ENCODE peak calls at places on chromosomes 5 and 9, in six cellular contexts. P, H, R, U, O and M are unnamed samples.

GRCh38 chr5:89566340-89566739 is 683.4 kb upstream of the MEF2C start:
- DNase-seq in U (no peak), P (no peak), H (no peak), O (no peak), R (no peak), M (no peak)

GRCh38 chr9:113913426-113914195 is 37.5 kb downstream of the ZNF618 start:
- DNase-seq in R (no peak), U (no peak), O (peak), P (no peak), H (no peak), M (no peak)

GRCh38 chr9:15935661-15936315 is 382.9 kb downstream of the CCDC171 start:
- DNase-seq in R (no peak), P (no peak), H (no peak), O (no peak), U (no peak), M (no peak)

GRCh38 chr9:14313378-14313940 is 482 bp downstream of the NFIB start:
- DNase-seq in O (no peak), U (peak), P (no peak), R (no peak), H (peak), M (no peak)

GRCh38 chr5:97163360-97163764 is 19.7 kb downstream of the RIOK2 start:
- DNase-seq in H (peak), U (no peak), O (no peak), R (no peak), P (no peak), M (no peak)

GRCh38 chr5:131974622-131974955 is 29.1 kb upstream of the MEIKIN start:
- DNase-seq in H (no peak), O (no peak), P (no peak), R (no peak), U (no peak), M (no peak)

GRCh38 chr5:129591508-129592160 is 131.5 kb downstream of the ADAMTS19 start:
- DNase-seq in H (no peak), O (no peak), P (no peak), U (no peak), R (no peak), M (no peak)

GRCh38 chr5:32193591-32193990 is 19.5 kb upstream of the GOLPH3 start:
- DNase-seq in P (no peak), H (peak), U (peak), O (peak), R (peak), M (no peak)

GRCh38 chr5:55172051-55172899 is 702 bp downstream of the CDC20B start:
- DNase-seq in U (no peak), H (peak), R (no peak), O (peak), P (peak), M (peak)

GRCh38 chr5:69493235-69493925 is 790 bp downstream of the OCLN start:
- DNase-seq in O (no peak), H (peak), P (no peak), R (no peak), U (no peak), M (no peak)

GRCh38 chr5:133114166-133114932 is 62.5 kb downstream of the HSPA4 start:
- DNase-seq in H (no peak), R (no peak), P (no peak), O (no peak), U (peak), M (no peak)

GRCh38 chr9:81526587-81526986 is 162.8 kb downstream of the TLE1 start:
- DNase-seq in P (no peak), R (no peak), H (no peak), U (no peak), O (no peak), M (no peak)

GRCh38 chr9:112705773-112706427 is 12.0 kb downstream of the INIP start:
- DNase-seq in P (no peak), O (no peak), U (no peak), H (peak), R (no peak), M (no peak)

GRCh38 chr5:17079562-17079961 is 137.9 kb upstream of the BASP1 start:
- DNase-seq in H (peak), R (no peak), P (no peak), O (no peak), U (no peak), M (no peak)

GRCh38 chr5:219492-219891 is 1.4 kb downstream of the SDHA start:
- DNase-seq in U (no peak), P (no peak), H (peak), R (no peak), O (no peak), M (no peak)

GRCh38 chr5:67179695-67180302 is 16.8 kb downstream of the CD180 start:
- DNase-seq in R (no peak), O (no peak), U (no peak), P (no peak), H (no peak), M (no peak)

GRCh38 chr9:82255533-82255932 is 267.0 kb downstream of the SPATA31D1 start:
- DNase-seq in U (no peak), R (no peak), P (no peak), H (no peak), O (no peak), M (no peak)

GRCh38 chr5:145937432-145938250 is 1.3 kb downstream of the SH3RF2 start:
- DNase-seq in O (no peak), P (peak), H (no peak), R (no peak), U (no peak), M (peak)

GRCh38 chr9:89564257-89564878 is 40.4 kb upstream of the GADD45G start:
- DNase-seq in H (peak), P (peak), R (no peak), U (peak), O (no peak), M (no peak)

GRCh38 chr9:73269430-73270101 is 117.9 kb downstream of the ANXA1 start:
- DNase-seq in P (peak), H (peak), U (no peak), O (no peak), R (no peak), M (no peak)

GRCh38 chr5:73115399-73116051 is 4.8 kb upstream of the TMEM171 start:
- DNase-seq in U (peak), P (no peak), O (no peak), H (no peak), R (no peak), M (peak)

GRCh38 chr5:179806250-179807045 is at the start of gene MGAT4B:
- DNase-seq in O (peak), P (no peak), U (no peak), R (peak), H (peak), M (peak)

GRCh38 chr9:15824310-15824709 is 271.5 kb downstream of the CCDC171 start:
- DNase-seq in R (no peak), O (no peak), P (peak), U (no peak), H (peak), M (no peak)

GRCh38 chr5:5372930-5373329 is 49.5 kb upstream of the ICE1 start:
- DNase-seq in H (no peak), P (no peak), O (no peak), R (no peak), U (no peak), M (no peak)

GRCh38 chr5:100643473-100643872 is 108.3 kb downstream of the FAM174A start:
- DNase-seq in O (no peak), P (no peak), R (no peak), U (no peak), H (peak), M (no peak)

GRCh38 chr9:124077915-124078572 is 66.5 kb downstream of the LHX2 start:
- DNase-seq in U (no peak), R (no peak), H (no peak), P (peak), O (peak), M (peak)

GRCh38 chr9:37801287-37801850 is 772 bp downstream of the DCAF10 start:
- DNase-seq in H (peak), O (no peak), P (no peak), R (peak), U (peak), M (no peak)

GRCh38 chr9:37974506-37975173 is 70.7 kb upstream of the SLC25A51 start:
- DNase-seq in H (no peak), P (no peak), R (peak), U (no peak), O (no peak), M (no peak)

GRCh38 chr9:121240394-121241145 is 27.4 kb upstream of the GSN start:
- DNase-seq in P (no peak), H (no peak), R (no peak), U (peak), O (no peak), M (no peak)

GRCh38 chr5:50440651-50441478 is at the start of gene EMB:
- DNase-seq in P (peak), U (peak), R (peak), H (no peak), O (peak), M (no peak)
- TF ChIP-seq POLR2A in P (no peak), U (no peak), R (no peak), H (no peak), O (no peak), M (no peak)

DNA sequence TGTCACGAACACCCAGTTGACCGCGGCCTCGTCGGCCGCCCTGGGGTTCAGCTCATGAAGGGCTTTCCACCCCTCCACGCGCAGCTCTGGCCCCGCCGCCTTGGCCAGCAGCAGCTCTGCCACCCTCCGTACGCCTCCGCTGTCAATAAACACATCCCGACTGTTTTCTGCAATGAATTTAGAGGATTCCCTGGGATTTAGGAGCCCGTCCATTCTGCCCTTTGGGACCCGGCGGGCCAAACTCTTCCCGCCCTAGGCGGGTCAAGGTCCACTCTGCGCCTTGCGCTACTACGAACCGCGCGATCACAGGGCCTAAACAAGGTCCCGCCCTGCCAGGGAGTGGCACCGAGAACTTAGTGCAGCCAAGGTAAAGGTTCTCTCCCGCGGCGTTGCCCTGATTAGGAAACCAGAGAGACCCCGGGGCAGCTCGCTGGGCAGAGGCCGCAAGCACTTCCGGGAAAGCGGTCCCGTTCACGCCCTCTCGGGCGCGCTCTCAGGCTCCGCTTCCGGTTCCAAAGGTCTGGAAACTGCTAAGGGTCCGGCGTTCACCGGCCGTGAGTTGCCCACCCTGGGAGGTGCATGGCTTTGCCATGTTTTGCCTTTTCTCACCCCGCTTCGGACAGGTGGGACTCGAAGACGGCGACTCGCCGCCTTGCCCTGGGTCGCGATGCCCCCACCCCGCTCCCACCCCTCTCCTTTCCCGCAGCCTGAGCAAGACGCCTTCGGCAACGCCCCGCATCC is 23.6 kb downstream of the HNRNPK start:
- DNase-seq in P (no peak), H (no peak), O (peak), R (peak), U (peak), M (no peak)
- TF ChIP-seq POLR2A in P (no peak), H (peak), O (no peak), R (peak), U (no peak), M (peak)

GRCh38 chr9:125126019-125126746 is 17.1 kb downstream of the SCAI start:
- DNase-seq in P (no peak), O (peak), H (peak), U (peak), R (peak), M (peak)
- TF ChIP-seq POLR2A in P (no peak), O (no peak), H (no peak), U (no peak), R (no peak), M (peak)

GRCh38 chr5:34007675-34008600 is at the start of gene AMACR:
- DNase-seq in O (peak), U (peak), H (peak), R (peak), P (peak), M (peak)
- TF ChIP-seq POLR2A in O (peak), U (no peak), H (peak), R (peak), P (peak), M (peak)

GRCh38 chr5:65925094-65925600 is 1.2 kb upstream of the ERBIN start:
- DNase-seq in P (no peak), U (peak), R (peak), O (peak), H (peak), M (peak)
- TF ChIP-seq POLR2A in P (no peak), U (no peak), R (no peak), O (no peak), H (peak), M (peak)

DNA sequence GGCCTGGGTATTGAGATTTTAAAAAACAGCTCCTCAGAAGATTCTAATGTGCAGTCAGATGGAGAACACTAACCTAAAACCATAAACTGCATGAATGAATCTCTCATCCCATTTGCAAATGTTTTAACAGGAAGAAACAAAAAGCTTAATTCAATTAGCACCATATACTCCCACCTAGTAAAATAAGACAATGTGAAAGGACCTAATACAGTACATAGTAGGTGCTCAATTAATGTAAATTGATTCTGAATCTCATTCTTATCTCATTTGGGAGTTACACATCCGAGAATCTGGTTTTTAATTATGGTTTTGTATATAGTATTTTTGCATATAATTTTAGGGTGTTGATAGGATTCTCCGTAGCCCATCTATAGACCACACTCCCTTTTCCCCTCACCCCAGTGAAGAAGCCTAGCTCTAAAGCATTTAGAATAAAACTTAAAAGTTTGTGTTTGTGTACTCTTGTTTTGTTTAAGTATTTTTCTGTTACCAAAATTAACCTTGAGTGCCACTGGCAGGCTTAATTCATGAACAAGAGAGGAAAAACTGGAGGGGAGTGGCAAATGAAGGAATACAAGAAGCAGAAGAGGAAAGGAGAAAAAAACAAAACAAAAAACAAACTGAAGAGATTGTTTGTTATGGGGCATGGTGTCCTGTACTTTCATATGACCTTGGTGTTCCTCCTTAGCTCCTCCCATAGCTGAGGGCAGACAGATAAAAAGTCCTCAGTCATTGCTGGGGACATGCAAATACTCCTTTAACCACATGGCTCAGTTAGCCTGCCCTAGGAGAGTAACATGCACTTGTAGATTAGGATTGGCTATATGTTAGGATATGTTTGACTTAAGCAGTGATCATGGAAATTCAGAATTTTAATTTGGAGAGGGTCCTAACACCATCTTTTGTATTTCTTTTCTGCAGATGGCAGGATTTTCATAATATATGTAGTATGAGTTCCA is 1.2 kb downstream of the RNF14 start:
- DNase-seq in H (no peak), O (no peak), U (no peak), R (no peak), P (no peak), M (no peak)
- TF ChIP-seq POLR2A in H (peak), O (no peak), U (no peak), R (no peak), P (no peak), M (no peak)

GRCh38 chr9:133959171-133959570 is 33.0 kb downstream of the VAV2 start:
- DNase-seq in O (no peak), P (no peak), H (no peak), U (no peak), R (peak), M (no peak)

GRCh38 chr9:133960568-133961129 is 31.5 kb downstream of the VAV2 start:
- DNase-seq in P (no peak), R (peak), U (no peak), H (peak), O (no peak), M (no peak)

GRCh38 chr9:133959966-133960567 is 32.1 kb downstream of the VAV2 start:
- DNase-seq in U (no peak), P (no peak), O (no peak), H (no peak), R (no peak), M (no peak)

GRCh38 chr9:133957328-133957727 is 34.8 kb downstream of the VAV2 start:
- DNase-seq in U (no peak), P (no peak), H (no peak), O (no peak), R (peak), M (no peak)

GRCh38 chr9:133958756-133959155 is 33.4 kb downstream of the VAV2 start:
- DNase-seq in O (no peak), H (no peak), R (peak), P (no peak), U (no peak), M (no peak)
- TF ChIP-seq POLR2A in O (no peak), H (no peak), R (no peak), P (no peak), U (no peak), M (no peak)

DNA sequence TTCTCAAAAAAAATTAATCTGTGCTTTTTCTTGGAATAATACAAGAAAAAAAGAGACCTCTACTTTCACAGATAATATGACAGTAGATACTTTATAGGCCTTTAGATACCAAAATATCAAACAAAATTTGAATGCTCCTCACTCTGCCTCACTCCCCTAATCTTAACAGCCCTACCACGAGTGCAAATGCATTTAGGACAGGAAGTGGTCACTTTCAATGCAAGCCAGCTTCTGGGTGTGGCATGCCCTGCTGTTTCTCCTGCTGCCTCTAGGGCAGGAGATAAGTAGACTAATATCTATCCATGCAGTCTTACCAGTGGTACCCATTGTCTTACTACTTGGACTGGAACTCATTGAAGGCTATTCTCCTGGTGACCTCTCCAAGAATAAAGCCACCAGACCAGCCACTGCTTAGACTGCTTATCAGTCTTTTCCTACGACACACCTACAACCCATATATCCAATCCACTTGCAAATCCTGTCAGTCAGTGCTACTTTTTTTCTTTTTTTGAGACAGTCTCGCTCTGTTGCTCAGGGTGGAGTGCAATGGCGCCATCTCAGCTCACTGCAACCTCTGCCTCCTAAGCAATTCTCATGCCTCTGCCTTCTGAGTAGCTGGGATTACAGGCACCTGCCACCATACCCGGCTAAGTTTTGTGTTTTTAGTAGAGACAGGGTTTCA is 23.0 kb downstream of the FRRS1L start:
- DNase-seq in U (no peak), H (no peak), P (peak), R (no peak), O (no peak), M (peak)
- TF ChIP-seq POLR2A in U (no peak), H (no peak), P (no peak), R (no peak), O (no peak), M (no peak)

GRCh38 chr9:94259077-94259847 is at the start of gene ZNF169:
- DNase-seq in P (peak), U (peak), R (peak), H (peak), O (peak), M (peak)
- TF ChIP-seq POLR2A in P (peak), U (no peak), R (peak), H (peak), O (no peak), M (peak)

GRCh38 chr9:83977196-83977595 is 2.8 kb downstream of the HNRNPK start:
- DNase-seq in O (no peak), U (no peak), P (no peak), H (no peak), R (no peak), M (no peak)

GRCh38 chr9:83980395-83981125 is at the start of gene RMI1:
- DNase-seq in P (peak), U (peak), O (peak), R (peak), H (peak), M (peak)

GRCh38 chr9:83979812-83980394 is at the start of gene HNRNPK:
- DNase-seq in U (peak), H (peak), P (peak), R (peak), O (peak), M (peak)

GRCh38 chr9:83981126-83981871 is 694 bp downstream of the RMI1 start:
- DNase-seq in U (no peak), R (no peak), H (peak), P (no peak), O (no peak), M (no peak)

GRCh38 chr9:83978992-83979811 is 813 bp downstream of the HNRNPK start:
- DNase-seq in U (peak), R (peak), P (no peak), O (peak), H (peak), M (peak)
- TF ChIP-seq POLR2A in U (no peak), R (peak), P (no peak), O (no peak), H (peak), M (no peak)